ENCODE peak calls at places on chromosomes 4 and X, in four cellular contexts. J is HepG2, Y is GM12878, I is K562. G is an unnamed sample.
A peak's percentile ranks its signal among the peaks of the same experiment; 100 is the strongest.

GRCh38 chr4:70651864-70652506 is 14.3 kb downstream of the JCHAIN start:
- DNase-seq in J (peak; percentile 27), Y (no peak), I (no peak), G (peak; percentile 42)

GRCh38 chr4:72319596-72319995 is 249.4 kb downstream of the ADAMTS3 start:
- DNase-seq in J (no peak), Y (no peak), I (no peak), G (no peak)

GRCh38 chr4:160880186-160880585 is 1283.6 kb downstream of the FSTL5 start:
- DNase-seq in J (no peak), Y (no peak), I (no peak), G (no peak)

GRCh38 chr4:16607241-16607640 is 291.2 kb downstream of the LDB2 start:
- DNase-seq in J (no peak), Y (no peak), I (no peak), G (no peak)

GRCh38 chr4:86500527-86500926 is 93.6 kb upstream of the PTPN13 start:
- DNase-seq in J (no peak), Y (no peak), I (no peak), G (no peak)

GRCh38 chr4:1596393-1596792 is 87.7 kb downstream of the FAM53A start:
- DNase-seq in J (no peak), Y (no peak), I (no peak), G (no peak)

GRCh38 chr4:86334020-86334750 is 25.7 kb downstream of the MAPK10 start:
- DNase-seq in J (no peak), Y (no peak), I (no peak), G (no peak)

GRCh38 chrX:20181563-20182329 is 40.1 kb upstream of the EIF1AX start:
- DNase-seq in J (no peak), Y (no peak), I (no peak), G (no peak)

GRCh38 chr4:110266136-110266535 is 67.7 kb upstream of the ELOVL6 start:
- DNase-seq in J (no peak), Y (no peak), I (no peak), G (no peak)

GRCh38 chr4:187606581-187606980 is 389.0 kb upstream of the ZFP42 start:
- DNase-seq in J (peak; percentile 50), Y (no peak), I (peak; percentile 67), G (peak; percentile 24)

GRCh38 chrX:146109362-146109761 is 291.7 kb downstream of the SLITRK2 start:
- DNase-seq in J (no peak), Y (no peak), I (no peak), G (no peak)

GRCh38 chrX:19956923-19957322 is 33.9 kb downstream of the BCLAF3 start:
- DNase-seq in J (no peak), Y (no peak), I (no peak), G (no peak)

GRCh38 chr4:14650127-14650526 is 352.2 kb upstream of the CPEB2 start:
- DNase-seq in J (no peak), Y (no peak), I (no peak), G (no peak)

GRCh38 chrX:66601522-66601921 is 37.4 kb downstream of the EDA2R start:
- DNase-seq in J (no peak), Y (no peak), I (no peak), G (no peak)

GRCh38 chr4:18390655-18391369 is 369.3 kb upstream of the LCORL start:
- DNase-seq in J (no peak), Y (no peak), I (no peak), G (no peak)

GRCh38 chr4:102862747-102863146 is 6.0 kb upstream of the CISD2 start:
- DNase-seq in J (no peak), Y (no peak), I (no peak), G (no peak)

DNA sequence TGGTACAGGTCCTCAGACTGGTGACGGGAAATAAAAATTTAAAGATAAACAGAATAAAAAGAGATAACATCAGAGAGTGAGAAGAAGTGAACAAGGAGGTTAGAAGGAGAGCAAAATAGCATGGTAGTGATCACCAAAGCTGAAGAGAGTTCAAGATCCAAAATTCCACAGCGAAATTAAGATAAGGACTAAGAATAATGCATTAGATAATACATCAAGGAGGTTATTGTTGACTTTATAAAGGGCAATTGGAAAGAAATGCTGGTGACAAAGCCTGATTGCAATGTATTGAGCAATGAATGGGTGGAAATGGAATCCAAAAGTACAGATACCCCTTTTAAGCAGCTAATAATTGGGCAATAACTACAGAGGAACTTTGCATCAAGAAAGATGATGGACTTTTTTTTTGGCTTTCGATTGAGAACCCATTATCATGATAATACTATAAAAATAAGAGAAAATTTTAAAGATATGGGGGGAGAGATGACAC is 101.6 kb upstream of the MAP9 start:
- DNase-seq in J (no peak), Y (no peak), I (no peak), G (no peak)
- TF ChIP-seq FOXK2 in J (no peak), Y (no peak), I (no peak), G (no peak)

DNA sequence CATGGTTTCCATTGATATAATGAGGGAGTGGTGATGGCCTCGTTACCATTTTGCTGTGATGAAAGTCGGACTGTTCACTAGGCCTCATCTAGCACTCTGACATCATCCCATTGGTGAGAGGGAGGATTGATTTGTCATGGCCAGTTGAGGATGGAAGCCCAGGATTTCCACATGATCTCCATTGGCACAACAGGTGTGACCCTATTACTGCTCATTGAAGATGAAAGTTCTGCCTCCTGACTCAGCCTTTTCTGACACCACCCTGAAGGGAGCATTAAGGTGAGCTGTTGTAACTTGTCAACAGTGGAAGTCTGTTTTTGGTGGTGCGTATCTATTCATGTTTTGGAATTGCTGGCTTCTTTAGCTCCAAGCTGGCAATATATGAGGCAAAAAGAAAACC is 144.2 kb downstream of the PABPC4L start:
- DNase-seq in J (no peak), Y (no peak), I (no peak), G (no peak)
- TF ChIP-seq FOXK2 in J (no peak), Y (no peak), I (no peak), G (no peak)

DNA sequence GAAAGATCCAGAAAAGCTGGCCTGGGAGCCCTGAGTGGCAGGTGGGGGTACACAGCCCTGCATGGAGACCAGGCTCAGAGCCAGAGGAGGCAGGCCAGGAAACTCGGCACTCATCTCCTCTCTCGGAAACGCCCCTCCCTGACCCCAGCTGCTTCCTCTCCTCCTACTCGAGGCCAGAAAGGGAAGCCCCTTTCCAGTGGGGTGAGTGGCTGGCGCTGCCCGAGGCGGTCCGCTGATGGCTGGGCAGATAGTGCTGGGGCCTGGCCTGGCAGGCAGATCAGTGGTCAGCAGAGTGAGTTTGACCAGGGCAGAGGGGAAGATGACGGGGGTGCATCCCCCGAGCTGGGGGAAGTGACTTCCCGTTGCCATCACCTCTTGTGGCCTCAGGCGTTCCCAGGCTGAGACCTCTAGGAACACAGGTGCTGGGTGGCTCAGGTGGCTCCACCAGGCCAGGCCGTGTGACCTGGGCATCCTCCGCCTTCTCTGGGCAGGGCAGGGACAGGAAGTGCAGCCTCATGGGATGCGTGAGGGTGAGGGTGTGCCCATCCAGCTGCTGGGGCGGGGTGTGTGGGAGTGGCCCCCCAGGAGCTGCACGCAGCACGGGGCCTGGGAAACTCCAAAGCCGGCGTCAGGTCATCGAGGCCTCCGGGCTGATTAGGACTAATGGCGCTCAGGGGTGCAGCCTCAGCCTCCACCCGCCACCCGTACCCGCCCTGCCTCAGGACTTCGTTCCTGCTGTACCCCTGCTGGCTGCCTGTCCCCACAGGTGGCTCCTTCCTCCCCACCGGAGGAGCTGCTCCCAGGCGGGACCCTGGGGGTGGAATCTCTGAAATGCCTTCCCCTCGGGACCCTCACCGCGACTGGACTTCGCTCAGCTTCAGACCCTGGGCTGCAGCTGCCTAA is 5.8 kb downstream of the SH3BP2 start:
- DNase-seq in J (no peak), Y (no peak), I (peak; percentile 49), G (no peak)
- TF ChIP-seq FOXK2 in J (no peak), Y (no peak), I (no peak), G (no peak)

GRCh38 chr4:82515705-82516104 is 46.1 kb downstream of the TMEM150C start:
- DNase-seq in J (no peak), Y (no peak), I (no peak), G (no peak)
- TF ChIP-seq FOXK2 in J (no peak), Y (no peak), I (no peak), G (no peak)

DNA sequence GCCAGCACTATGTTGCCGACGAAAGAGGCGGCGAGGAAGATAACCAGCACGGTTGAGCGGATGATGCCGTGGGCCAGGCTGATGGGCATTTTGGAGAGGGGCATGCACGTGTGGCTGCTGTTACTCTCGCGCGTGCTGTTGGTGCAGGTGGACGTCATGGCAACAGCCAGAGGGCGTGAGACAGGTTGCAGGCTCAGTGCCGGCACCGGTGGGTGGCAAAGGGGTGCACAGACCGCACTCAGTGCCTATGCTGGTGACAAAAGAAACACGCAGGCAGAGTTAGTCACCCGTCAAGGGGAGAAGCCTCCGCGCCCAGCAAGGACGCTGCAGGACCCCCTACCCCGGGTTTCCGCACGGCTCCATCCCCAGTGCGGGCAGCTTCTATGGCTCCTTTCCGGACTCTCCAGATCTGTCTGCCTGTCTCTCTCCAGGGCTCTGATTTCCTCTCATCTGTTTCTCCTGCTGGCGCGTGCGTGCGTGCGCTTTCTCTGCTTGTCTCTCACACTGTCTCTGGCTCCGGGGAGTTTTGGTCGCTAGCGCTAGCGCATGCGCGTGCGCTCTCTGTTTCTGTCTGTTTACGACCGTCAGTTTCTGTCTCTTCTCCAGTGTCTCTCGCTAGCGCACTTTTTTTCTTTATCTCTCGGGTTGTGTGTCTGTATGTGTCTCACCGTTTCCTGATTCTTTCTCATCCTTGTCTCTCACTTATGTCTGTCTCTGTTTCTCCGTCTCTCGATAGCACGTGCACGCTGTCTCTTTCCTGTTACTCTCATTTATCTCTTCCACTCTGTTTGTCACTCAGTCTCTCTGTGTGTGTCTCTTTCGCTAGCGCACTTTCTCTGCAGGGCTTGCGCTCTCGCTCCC is 2.0 kb downstream of the GPR101 start:
- DNase-seq in J (no peak), Y (peak; percentile 5), I (peak; percentile 43), G (peak; percentile 68)
- TF ChIP-seq FOXK2 in J (no peak), Y (no peak), I (no peak), G (no peak)

DNA sequence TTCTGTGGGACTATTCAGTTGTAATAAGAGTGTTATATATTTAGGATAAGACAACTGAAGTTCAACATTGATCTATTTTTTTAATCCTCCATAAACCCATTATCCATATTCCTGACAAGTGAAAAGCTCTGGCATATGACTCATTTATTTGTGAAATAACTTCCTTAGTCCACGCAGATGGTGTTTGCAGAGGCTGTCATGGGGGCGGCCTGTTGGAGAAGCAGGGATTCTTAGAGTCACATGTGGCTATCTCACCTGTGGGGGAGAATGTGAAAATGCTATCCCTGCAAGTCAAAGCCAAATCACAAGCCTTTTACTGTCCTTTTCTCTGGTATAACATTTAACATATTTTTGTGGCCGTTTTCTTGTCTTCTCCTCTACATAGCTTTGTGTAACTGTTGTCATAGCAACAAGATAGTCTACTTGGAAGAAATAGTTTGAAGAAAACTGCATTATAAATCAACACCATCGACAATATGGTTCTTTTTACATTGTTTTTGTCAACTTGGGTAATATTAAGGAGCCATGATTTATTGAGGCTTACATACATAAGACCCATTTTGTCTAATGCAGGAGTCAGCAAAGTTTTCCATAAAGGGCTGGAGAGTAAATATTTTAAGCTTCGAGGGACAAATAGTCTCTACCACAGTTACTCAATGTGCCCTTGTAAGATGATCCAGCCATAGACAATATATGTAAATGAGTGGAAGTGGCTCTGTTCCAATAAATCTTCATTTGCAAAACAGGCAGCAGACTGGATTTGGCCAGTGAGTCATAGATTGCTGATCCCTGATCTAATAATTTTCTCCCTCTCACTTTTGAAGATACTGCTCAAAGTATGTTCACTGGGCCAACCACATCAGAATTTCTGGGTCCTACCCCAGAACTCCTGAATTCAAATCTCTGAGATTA is 395.0 kb downstream of the DTHD1 start:
- DNase-seq in J (no peak), Y (no peak), I (no peak), G (no peak)
- TF ChIP-seq FOXK2 in J (no peak), Y (no peak), I (no peak), G (no peak)